ENCODE peak calls at places on chromosome 21, in six cellular contexts. S, G, A, J, E and B are unnamed samples.

GRCh38 chr21:35599164-35599563 is 461.2 kb downstream of the SETD4 start:
- DNase-seq in S (no peak), G (no peak), A (no peak), J (no peak), E (no peak), B (no peak)

GRCh38 chr21:44440241-44441040 is 14.9 kb upstream of the LRRC3 start:
- DNase-seq in S (no peak), G (no peak), A (no peak), J (no peak), E (no peak), B (no peak)

GRCh38 chr21:19981938-19982337 is 1016.3 kb upstream of the NCAM2 start:
- DNase-seq in S (no peak), G (no peak), A (no peak), J (no peak), E (no peak), B (no peak)

GRCh38 chr21:46431448-46431847 is 27.2 kb upstream of the DIP2A start:
- DNase-seq in S (no peak), G (no peak), A (no peak), J (no peak), E (no peak), B (no peak)

GRCh38 chr21:33491373-33492102 is at the start of gene DNAJC28:
- DNase-seq in S (peak), G (peak), A (peak), J (peak), E (peak), B (peak)

GRCh38 chr21:16587671-16588379 is 858.0 kb downstream of the USP25 start:
- DNase-seq in S (no peak), G (no peak), A (no peak), J (no peak), E (no peak), B (no peak)

GRCh38 chr21:27333091-27333490 is 366.2 kb upstream of the ADAMTS5 start:
- DNase-seq in S (no peak), G (no peak), A (no peak), J (no peak), E (no peak), B (no peak)

GRCh38 chr21:45580576-45581321 is 38.5 kb upstream of the SLC19A1 start:
- DNase-seq in S (no peak), G (no peak), A (no peak), J (peak), E (no peak), B (no peak)

GRCh38 chr21:31713973-31714740 is 17.8 kb downstream of the SCAF4 start:
- DNase-seq in S (no peak), G (no peak), A (no peak), J (no peak), E (peak), B (no peak)

GRCh38 chr21:41091561-41091960 is 76.4 kb upstream of the BACE2 start:
- DNase-seq in S (no peak), G (no peak), A (no peak), J (no peak), E (no peak), B (no peak)

GRCh38 chr21:45132841-45133573 is 58.6 kb downstream of the ADARB1 start:
- DNase-seq in S (no peak), G (no peak), A (no peak), J (no peak), E (no peak), B (no peak)

GRCh38 chr21:32753818-32754610 is 17.5 kb downstream of the PAXBP1 start:
- DNase-seq in S (no peak), G (no peak), A (no peak), J (no peak), E (no peak), B (no peak)

GRCh38 chr21:27572681-27573080 is 605.8 kb upstream of the ADAMTS5 start:
- DNase-seq in S (no peak), G (no peak), A (no peak), J (no peak), E (no peak), B (no peak)

GRCh38 chr21:41431788-41432548 is 5.9 kb downstream of the MX1 start:
- DNase-seq in S (no peak), G (peak), A (no peak), J (no peak), E (peak), B (no peak)

GRCh38 chr21:25710550-25710949 is 24.2 kb downstream of the ATP5PF start:
- DNase-seq in S (no peak), G (no peak), A (no peak), J (no peak), E (no peak), B (no peak)

GRCh38 chr21:46457801-46458314 is 833 bp upstream of the DIP2A start:
- DNase-seq in S (peak), G (no peak), A (peak), J (no peak), E (peak), B (no peak)

GRCh38 chr21:36282568-36283230 is 37.3 kb upstream of the MORC3 start:
- DNase-seq in S (no peak), G (no peak), A (no peak), J (no peak), E (peak), B (no peak)

GRCh38 chr21:40014394-40014793 is 147.2 kb downstream of the PCP4 start:
- DNase-seq in S (no peak), G (no peak), A (no peak), J (peak), E (no peak), B (no peak)

GRCh38 chr21:45982256-45982757 is 737 bp downstream of the COL6A1 start:
- DNase-seq in S (no peak), G (peak), A (peak), J (peak), E (no peak), B (no peak)

GRCh38 chr21:31730687-31731111 is 1.2 kb downstream of the SCAF4 start:
- DNase-seq in S (no peak), G (no peak), A (peak), J (no peak), E (peak), B (no peak)

GRCh38 chr21:15400905-15401304 is 328.9 kb upstream of the USP25 start:
- DNase-seq in S (no peak), G (no peak), A (no peak), J (no peak), E (no peak), B (no peak)

GRCh38 chr21:39362733-39363132 is 13.8 kb upstream of the HMGN1 start:
- DNase-seq in S (no peak), G (no peak), A (no peak), J (no peak), E (no peak), B (no peak)

GRCh38 chr21:36260030-36260787 is 59.8 kb upstream of the MORC3 start:
- DNase-seq in S (peak), G (no peak), A (no peak), J (no peak), E (peak), B (no peak)

GRCh38 chr21:24939288-24939687 is 668.0 kb downstream of the MRPL39 start:
- DNase-seq in S (no peak), G (no peak), A (no peak), J (no peak), E (no peak), B (no peak)

GRCh38 chr21:31875424-31876097 is 2.7 kb downstream of the HUNK start:
- DNase-seq in S (no peak), G (no peak), A (no peak), J (no peak), E (no peak), B (no peak)

GRCh38 chr21:36188081-36188681 is 31.6 kb downstream of the DOP1B start:
- DNase-seq in S (no peak), G (no peak), A (no peak), J (peak), E (no peak), B (no peak)

GRCh38 chr21:25496825-25497482 is 110.3 kb downstream of the MRPL39 start:
- DNase-seq in S (no peak), G (no peak), A (no peak), J (no peak), E (peak), B (no peak)

GRCh38 chr21:25025596-25025995 is 581.7 kb downstream of the MRPL39 start:
- DNase-seq in S (no peak), G (no peak), A (no peak), J (no peak), E (no peak), B (no peak)

GRCh38 chr21:14991957-14992356 is 72.8 kb downstream of the NRIP1 start:
- DNase-seq in S (no peak), G (no peak), A (no peak), J (no peak), E (no peak), B (no peak)

DNA sequence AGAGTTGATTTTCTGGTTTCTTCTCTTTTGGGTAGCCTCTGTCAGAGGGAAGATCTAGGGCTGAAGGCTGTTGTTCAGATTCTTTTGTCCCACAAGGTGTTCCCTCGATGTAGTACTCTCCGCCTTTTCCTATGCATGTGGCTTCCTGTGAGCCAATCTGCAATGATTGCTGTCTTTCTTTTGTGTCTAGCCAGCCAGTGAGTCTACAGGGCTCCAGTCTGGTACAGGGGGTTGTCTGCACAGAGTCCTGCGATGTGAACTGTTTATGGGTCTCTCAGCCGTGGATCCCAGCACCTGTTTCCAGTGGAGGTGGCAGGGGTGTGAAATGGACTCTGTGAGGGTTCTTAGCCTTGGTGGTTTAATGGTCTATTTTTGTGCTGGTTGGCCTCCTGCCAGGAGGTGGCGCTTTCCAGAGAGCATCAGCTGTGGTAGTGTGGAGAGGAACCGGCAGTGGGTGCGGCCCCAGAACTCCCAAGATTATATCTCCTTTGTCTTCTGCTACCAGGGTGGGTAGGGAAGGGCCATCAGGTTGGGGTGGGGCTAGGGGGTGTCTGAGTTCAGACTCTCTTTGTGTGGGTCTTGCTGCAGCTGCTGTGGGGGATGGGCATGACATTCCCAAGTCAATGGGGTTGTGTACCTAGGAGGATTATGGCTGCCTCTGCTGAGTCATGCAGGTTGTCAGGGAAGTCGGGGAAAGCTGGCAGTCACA is 81.3 kb upstream of the C21orf91 start:
- DNase-seq in S (no peak), G (no peak), A (no peak), J (no peak), E (no peak), B (no peak)
- TF ChIP-seq CTCF in S (no peak), G (no peak), A (no peak), J (no peak), E (no peak), B (no peak)

DNA sequence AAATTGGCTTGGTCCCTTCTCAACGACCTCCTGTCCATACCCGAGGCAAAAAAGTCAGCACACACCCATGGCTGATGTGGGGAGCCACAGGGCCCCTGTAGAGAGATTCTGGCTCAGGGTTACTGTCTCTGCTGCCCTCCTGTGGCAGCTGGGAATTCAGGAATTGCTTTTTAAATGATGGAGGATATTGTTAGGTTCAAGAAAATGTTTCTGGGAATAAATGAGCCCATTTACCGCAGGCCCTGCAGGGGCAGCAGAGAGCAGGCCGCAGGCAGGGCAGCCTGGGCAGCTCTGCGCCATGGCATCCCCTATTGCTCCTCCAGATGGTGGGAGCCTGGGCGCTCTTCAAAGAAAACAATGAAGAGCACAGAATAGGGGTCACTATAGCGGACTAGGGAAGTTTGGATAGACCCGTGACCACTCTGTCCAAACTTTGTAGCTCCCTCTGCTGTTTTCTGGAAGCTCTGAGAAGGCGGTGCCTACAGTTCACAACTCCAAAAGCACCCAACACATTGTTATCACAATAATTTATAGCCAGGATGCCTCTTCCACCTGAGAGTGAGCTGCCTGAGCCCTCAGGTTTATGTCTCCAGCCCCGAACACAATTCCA is 201.1 kb downstream of the BACH1 start:
- DNase-seq in S (no peak), G (no peak), A (peak), J (no peak), E (peak), B (peak)
- TF ChIP-seq CTCF in S (peak), G (no peak), A (peak), J (no peak), E (peak), B (peak)

GRCh38 chr21:21373969-21374368 is 375.8 kb downstream of the NCAM2 start:
- DNase-seq in S (no peak), G (no peak), A (no peak), J (no peak), E (no peak), B (no peak)
- TF ChIP-seq CTCF in S (no peak), G (no peak), A (no peak), J (no peak), E (no peak), B (peak)

GRCh38 chr21:34513109-34513675 is 1.2 kb upstream of the KCNE1 start:
- DNase-seq in S (no peak), G (no peak), A (no peak), J (no peak), E (no peak), B (peak)

GRCh38 chr21:34511154-34511553 is 856 bp downstream of the KCNE1 start:
- DNase-seq in S (no peak), G (no peak), A (no peak), J (no peak), E (no peak), B (no peak)

GRCh38 chr21:34511787-34512451 is at the start of gene KCNE1:
- DNase-seq in S (no peak), G (no peak), A (no peak), J (no peak), E (no peak), B (no peak)

GRCh38 chr21:34510148-34511142 is 1.6 kb downstream of the KCNE1 start:
- DNase-seq in S (no peak), G (no peak), A (peak), J (no peak), E (peak), B (no peak)

GRCh38 chr21:34509151-34509550 is 2.9 kb downstream of the KCNE1 start:
- DNase-seq in S (no peak), G (no peak), A (no peak), J (no peak), E (peak), B (no peak)
- TF ChIP-seq CTCF in S (no peak), G (no peak), A (no peak), J (no peak), E (peak), B (no peak)

GRCh38 chr21:42864286-42864685 is 15.1 kb downstream of the WDR4 start:
- DNase-seq in S (no peak), G (no peak), A (no peak), J (no peak), E (no peak), B (no peak)
- TF ChIP-seq CTCF in S (no peak), G (no peak), A (no peak), J (no peak), E (no peak), B (no peak)

DNA sequence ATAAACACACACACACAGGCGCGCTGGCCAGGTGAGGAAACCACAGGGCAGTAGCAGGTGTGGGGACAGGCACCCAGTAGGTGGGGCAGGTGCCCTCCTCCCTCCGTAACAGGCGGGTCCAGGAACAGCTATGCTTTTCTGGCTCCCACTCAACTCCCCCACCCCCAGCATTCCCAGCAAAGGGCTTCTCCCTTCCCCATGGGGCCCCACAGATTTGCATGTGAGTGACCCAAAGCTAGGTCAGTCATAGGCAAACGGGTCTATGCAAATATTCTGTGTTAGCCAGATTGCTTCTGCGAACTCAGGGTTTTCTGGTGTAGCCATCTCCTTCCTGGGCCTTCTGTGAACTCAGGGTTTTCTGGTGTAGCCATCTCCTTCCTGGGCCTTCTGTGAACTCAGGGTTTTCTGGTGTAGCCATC is 114.2 kb downstream of the SIK1 start:
- DNase-seq in S (no peak), G (no peak), A (no peak), J (no peak), E (peak), B (no peak)
- TF ChIP-seq CTCF in S (no peak), G (no peak), A (no peak), J (no peak), E (no peak), B (no peak)

GRCh38 chr21:18803624-18804023 is 400.0 kb upstream of the TMPRSS15 start:
- DNase-seq in S (no peak), G (no peak), A (no peak), J (no peak), E (no peak), B (no peak)

GRCh38 chr21:18801468-18801867 is 397.9 kb upstream of the TMPRSS15 start:
- DNase-seq in S (no peak), G (no peak), A (no peak), J (no peak), E (no peak), B (no peak)
- TF ChIP-seq CTCF in S (no peak), G (no peak), A (no peak), J (no peak), E (no peak), B (no peak)